ENCODE peak calls at places on chromosomes 13 and 19, in nine cellular contexts. O is cardiac muscle cell, J is DND-41, H is PC-3, V is choroid plexus epithelial cell, C is OCI-LY7, S is activated B cell treated with CpG ODN at 0.5 μM for 24 hours, U is pancreas, D is ascending aorta. Y is an unnamed sample.

GRCh38 chr13:110759710-110760109 is 46.2 kb downstream of the ING1 start:
- DNase-seq in S (no peak), O (no peak), C (no peak), H (peak), U (no peak), V (peak), D (no peak), J (no peak), Y (no peak)

GRCh38 chr13:40982772-40983171 is 36.3 kb downstream of the ELF1 start:
- DNase-seq in H (no peak), V (peak), D (no peak), S (no peak), C (peak), U (no peak), J (peak), O (peak), Y (peak)

GRCh38 chr19:3132971-3133792 is 2.7 kb upstream of the GNA15 start:
- DNase-seq in C (no peak), U (no peak), V (peak), O (no peak), S (peak), H (no peak), J (peak), D (peak), Y (peak)

GRCh38 chr19:1213391-1214286 is 8.1 kb downstream of the STK11 start:
- DNase-seq in D (peak), V (peak), O (no peak), H (no peak), C (no peak), J (no peak), S (no peak), U (no peak), Y (no peak)

GRCh38 chr19:23099966-23100365 is 16.9 kb upstream of the ZNF730 start:
- DNase-seq in S (no peak), C (no peak), D (no peak), U (no peak), H (no peak), J (no peak), O (no peak), V (no peak), Y (no peak)

GRCh38 chr13:100561599-100562204 is 26.9 kb downstream of the GGACT start:
- DNase-seq in D (no peak), U (no peak), O (no peak), H (no peak), C (no peak), J (no peak), S (no peak), V (no peak), Y (no peak)

GRCh38 chr19:57583521-57584416 is at the start of gene ZIK1:
- DNase-seq in H (no peak), O (peak), V (peak), C (no peak), D (peak), S (peak), U (peak), J (peak), Y (peak)

GRCh38 chr13:27549406-27549981 is 70.8 kb downstream of the LNX2 start:
- DNase-seq in U (peak), D (no peak), V (no peak), O (no peak), J (no peak), H (peak), S (no peak), C (no peak), Y (no peak)

GRCh38 chr13:113971471-113972231 is 2.2 kb downstream of the C13orf46 start:
- DNase-seq in S (no peak), U (no peak), V (no peak), O (no peak), H (no peak), J (no peak), C (no peak), D (no peak), Y (no peak)

GRCh38 chr13:36814465-36814864 is 4.6 kb upstream of the RFXAP start:
- DNase-seq in D (no peak), O (peak), S (no peak), V (peak), H (no peak), J (peak), U (no peak), C (no peak), Y (no peak)

DNA sequence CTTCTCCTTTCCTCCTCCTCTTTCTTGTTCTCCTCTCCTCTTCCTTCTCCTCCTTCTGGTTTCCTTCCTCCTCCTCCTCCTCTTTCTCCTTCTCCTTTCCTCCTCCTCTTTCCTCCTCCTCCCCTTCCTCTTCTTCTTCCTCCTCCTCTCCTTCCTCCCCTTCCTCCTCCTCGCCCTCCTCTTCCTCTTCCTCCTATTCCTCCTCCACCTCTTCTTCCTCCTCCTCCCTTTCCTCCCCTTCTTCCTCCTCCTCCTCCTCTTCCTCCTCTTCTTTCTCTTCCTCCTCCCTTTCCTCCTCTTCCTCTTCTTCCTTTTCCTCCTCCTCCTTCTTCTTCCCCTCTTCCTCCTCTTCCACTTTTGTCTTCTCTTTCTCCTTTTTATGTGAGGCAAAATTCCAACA is 55.0 kb upstream of the ADGRE1 start:
- DNase-seq in S (no peak), C (no peak), J (no peak), O (no peak), H (no peak), D (no peak), U (no peak), V (no peak), Y (no peak)
- TF ChIP-seq CTCF in S (no peak), C (no peak), J (no peak), O (no peak), H (no peak), D (no peak), U (no peak), V (no peak), Y (no peak)

GRCh38 chr19:53365134-53365898 is at the start of gene ZNF525:
- DNase-seq in J (peak), V (peak), H (peak), S (peak), U (peak), C (peak), D (peak), O (peak), Y (peak)
- TF ChIP-seq CTCF in J (no peak), V (peak), H (peak), S (no peak), U (peak), C (peak), D (no peak), O (no peak), Y (no peak)

GRCh38 chr19:9721861-9722260 is 46.7 kb downstream of the ZNF846 start:
- DNase-seq in H (no peak), S (no peak), D (no peak), J (peak), C (no peak), U (no peak), O (no peak), V (no peak), Y (no peak)
- TF ChIP-seq CTCF in H (no peak), S (no peak), D (no peak), J (peak), C (no peak), U (no peak), O (no peak), V (no peak), Y (no peak)

GRCh38 chr13:45441633-45442032 is 23.1 kb upstream of the COG3 start:
- DNase-seq in C (no peak), H (peak), J (no peak), U (no peak), V (peak), D (no peak), O (no peak), S (no peak), Y (peak)
- TF ChIP-seq CTCF in C (peak), H (peak), J (peak), U (no peak), V (peak), D (no peak), O (peak), S (no peak), Y (no peak)

GRCh38 chr19:17953316-17953801 is 13.5 kb upstream of the KCNN1 start:
- DNase-seq in J (no peak), C (no peak), S (no peak), U (no peak), V (no peak), H (no peak), D (no peak), O (no peak), Y (no peak)
- TF ChIP-seq CTCF in J (no peak), C (no peak), S (no peak), U (no peak), V (no peak), H (no peak), D (no peak), O (no peak), Y (no peak)

GRCh38 chr13:30809787-30810186 is 74.4 kb downstream of the ALOX5AP start:
- DNase-seq in D (no peak), U (no peak), H (no peak), O (no peak), C (no peak), S (no peak), V (no peak), J (no peak), Y (no peak)

GRCh38 chr13:30810261-30810701 is 74.9 kb downstream of the ALOX5AP start:
- DNase-seq in O (no peak), D (no peak), V (no peak), C (no peak), U (peak), J (no peak), S (no peak), H (no peak), Y (no peak)

GRCh38 chr13:30807392-30807791 is 72.0 kb downstream of the ALOX5AP start:
- DNase-seq in D (no peak), S (no peak), V (no peak), C (no peak), U (no peak), H (no peak), J (no peak), O (no peak), Y (no peak)

GRCh38 chr13:30806784-30807183 is 71.4 kb downstream of the ALOX5AP start:
- DNase-seq in V (peak), H (peak), U (no peak), C (no peak), S (no peak), J (no peak), O (peak), D (no peak), Y (no peak)

GRCh38 chr13:30808600-30808999 is 73.3 kb downstream of the ALOX5AP start:
- DNase-seq in V (peak), O (no peak), H (no peak), C (no peak), U (no peak), S (no peak), J (no peak), D (no peak), Y (no peak)
- TF ChIP-seq CTCF in V (peak), O (no peak), H (no peak), C (no peak), U (no peak), S (no peak), J (no peak), D (no peak), Y (no peak)